ENCODE peak calls at places on chromosomes 12 and 14, in four cellular contexts. M is right cardiac atrium, J is esophagus squamous epithelium, H is fibroblast of lung. U is an unnamed sample. For H3K4me1, the result is how much of the 10 kb centered on the place peaks cover.

GRCh38 chr12:103986823-103987222 is 21.2 kb downstream of the TDG start:
- DNase-seq in J (no peak), H (peak), M (no peak), U (no peak)

GRCh38 chr12:96906498-96906848 is 584 bp upstream of the NEDD1 start:
- DNase-seq in H (no peak), M (no peak), J (no peak), U (no peak)

GRCh38 chr12:97131220-97131981 is 224.3 kb downstream of the NEDD1 start:
- DNase-seq in H (peak), M (no peak), J (no peak), U (no peak)

GRCh38 chr14:97625512-97625911 is 828.3 kb downstream of the VRK1 start:
- DNase-seq in J (no peak), M (no peak), H (no peak), U (no peak)

GRCh38 chr14:74377976-74378690 is 29.9 kb downstream of the VRTN start:
- DNase-seq in J (no peak), H (no peak), M (no peak), U (no peak)

GRCh38 chr12:126027816-126028215 is 962.6 kb downstream of the AACS start:
- DNase-seq in M (no peak), J (no peak), H (no peak), U (no peak)

GRCh38 chr12:114406326-114407033 is 536 bp upstream of the TBX5 start:
- DNase-seq in H (no peak), J (no peak), M (no peak), U (no peak)

GRCh38 chr14:93234798-93235197 is 27.7 kb downstream of the UBR7 start:
- DNase-seq in J (no peak), M (no peak), H (peak), U (no peak)

GRCh38 chr12:6280053-6280469 is 30.4 kb upstream of the PLEKHG6 start:
- DNase-seq in H (peak), M (no peak), J (no peak), U (peak)

GRCh38 chr12:55908726-55909512 is 18.8 kb downstream of the PYM1 start:
- DNase-seq in M (no peak), J (no peak), H (peak), U (no peak)

GRCh38 chr12:6871052-6871957 is 1.8 kb downstream of the SPSB2 start:
- DNase-seq in J (no peak), H (peak), M (no peak), U (peak)

GRCh38 chr14:29144598-29144997 is 378.0 kb downstream of the FOXG1 start:
- DNase-seq in M (no peak), J (no peak), H (peak), U (no peak)

GRCh38 chr12:132491349-132491663 is 1.4 kb downstream of the FBRSL1 start:
- DNase-seq in H (no peak), J (no peak), M (peak), U (no peak)
- H3K4me1 ChIP-seq in H (under half), J (half or more), M (under half), U (half or more)

GRCh38 chr14:103207404-103208072 is 84.3 kb downstream of the TNFAIP2 start:
- DNase-seq in M (peak), J (no peak), H (peak), U (no peak)
- H3K27ac ChIP-seq in M (peak), J (peak), H (peak), U (peak)

GRCh38 chr12:94207467-94208432 is 59.4 kb downstream of the PLXNC1 start:
- DNase-seq in M (no peak), J (no peak), H (peak), U (peak)
- H3K4me1 ChIP-seq in M (under half), J (under half), H (under half), U (under half)

GRCh38 chr12:11821386-11821785 is 171.9 kb downstream of the ETV6 start:
- DNase-seq in J (no peak), H (no peak), M (no peak), U (no peak)

GRCh38 chr12:11819643-11820042 is 170.2 kb downstream of the ETV6 start:
- DNase-seq in M (no peak), J (no peak), H (no peak), U (no peak)

GRCh38 chr12:11822071-11822818 is 172.8 kb downstream of the ETV6 start:
- DNase-seq in H (peak), J (no peak), M (no peak), U (peak)

GRCh38 chr12:11823043-11823442 is 173.6 kb downstream of the ETV6 start:
- DNase-seq in H (peak), M (no peak), J (no peak), U (no peak)

DNA sequence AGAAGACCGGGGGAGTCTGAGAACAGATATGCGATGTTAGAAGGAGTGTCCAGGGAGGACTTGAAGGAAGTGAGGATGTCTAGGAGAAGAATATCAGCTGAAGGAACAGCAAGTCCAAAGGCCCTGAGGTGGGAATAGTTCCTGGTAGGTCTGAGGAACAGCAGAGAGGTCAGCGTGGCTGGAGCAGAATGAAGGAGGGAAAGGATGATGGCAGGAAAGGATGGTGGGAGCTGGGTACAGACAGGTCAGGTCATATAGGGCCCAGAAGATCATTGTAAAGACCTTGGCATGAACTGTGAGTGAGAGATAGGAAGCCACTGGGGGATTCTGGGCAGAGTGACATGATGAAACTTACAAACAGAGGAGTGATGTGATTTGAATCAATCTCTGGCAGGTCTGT is 171.0 kb downstream of the ETV6 start:
- DNase-seq in J (no peak), H (no peak), M (no peak), U (no peak)
- H3K27ac ChIP-seq in J (no peak), H (no peak), M (no peak), U (no peak)

DNA sequence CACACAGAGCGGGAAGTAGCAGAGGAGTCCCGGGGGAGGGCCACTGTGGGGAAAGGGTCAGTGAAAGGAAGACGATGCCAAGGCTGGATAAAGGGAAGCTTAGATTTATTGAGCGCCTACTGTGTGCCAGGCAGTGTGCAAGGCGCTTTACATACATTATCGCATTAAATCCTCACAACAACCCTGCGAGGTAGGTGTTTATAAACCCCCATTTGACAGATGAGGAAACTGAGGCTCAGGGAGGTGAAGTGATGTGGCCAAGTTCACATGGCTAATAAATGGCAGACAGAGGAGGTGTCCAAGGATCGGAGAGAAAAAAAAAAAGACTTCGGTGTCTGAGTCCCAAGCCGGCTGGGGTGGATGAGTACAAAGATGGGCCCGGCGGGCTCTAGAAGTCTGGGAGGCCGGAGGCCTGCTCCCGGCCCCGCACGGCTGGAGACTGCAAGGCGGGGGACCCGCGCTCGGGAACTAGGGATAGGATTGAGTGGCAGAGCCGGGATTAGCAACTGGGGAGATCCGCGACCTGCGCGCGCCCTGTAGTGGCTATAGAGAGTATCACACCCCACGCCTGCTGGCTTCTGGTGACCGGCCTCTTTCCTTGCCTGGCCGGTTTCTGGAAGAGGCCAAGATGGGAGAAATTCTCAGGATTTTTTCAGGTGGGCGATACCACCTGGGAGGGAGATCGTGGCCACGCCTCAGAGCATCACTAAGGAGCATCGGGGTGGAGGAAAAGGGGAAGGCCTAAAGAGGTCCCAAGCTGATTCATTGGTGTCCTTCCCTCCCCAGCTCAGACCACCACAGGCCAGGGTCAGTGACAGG is 3.9 kb downstream of the DDN start:
- DNase-seq in M (peak), H (peak), J (no peak), U (peak)
- H3K4me1 ChIP-seq in M (under half), H (under half), J (under half), U (under half)

DNA sequence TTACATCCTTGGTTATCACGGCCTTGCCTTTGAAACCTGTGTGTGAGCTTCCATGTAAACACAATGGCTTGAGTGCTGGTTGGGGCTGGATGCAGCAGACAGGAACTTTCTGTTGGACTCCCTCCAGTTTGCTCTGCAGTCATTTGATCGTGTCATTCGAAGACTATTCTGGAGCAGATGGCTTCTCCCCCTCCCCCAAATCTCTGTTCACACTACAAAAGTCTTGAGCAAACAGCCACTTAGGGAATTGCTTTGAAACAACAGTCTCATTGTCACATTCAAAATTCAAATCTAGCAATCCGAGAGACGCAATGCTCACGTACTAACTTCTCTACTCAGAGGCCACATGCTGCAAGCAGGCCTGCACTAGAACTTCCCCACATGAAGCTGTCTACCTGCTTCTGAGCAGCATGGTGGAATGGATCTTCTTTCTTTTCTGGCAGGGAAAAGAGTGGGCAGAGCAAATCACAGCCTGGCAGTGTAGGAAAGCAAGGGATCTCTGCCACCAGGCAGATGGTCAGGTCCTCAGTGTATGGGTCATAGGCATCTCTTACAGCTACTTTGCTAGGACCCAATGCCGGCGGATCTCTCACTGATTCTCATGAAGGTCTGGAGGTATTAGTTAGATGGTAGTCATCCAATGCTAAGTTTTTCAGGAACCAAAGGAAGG is 214.2 kb downstream of the PPM1H start:
- DNase-seq in H (peak), J (no peak), M (peak), U (no peak)
- H3K27ac ChIP-seq in H (no peak), J (no peak), M (peak), U (no peak)

DNA sequence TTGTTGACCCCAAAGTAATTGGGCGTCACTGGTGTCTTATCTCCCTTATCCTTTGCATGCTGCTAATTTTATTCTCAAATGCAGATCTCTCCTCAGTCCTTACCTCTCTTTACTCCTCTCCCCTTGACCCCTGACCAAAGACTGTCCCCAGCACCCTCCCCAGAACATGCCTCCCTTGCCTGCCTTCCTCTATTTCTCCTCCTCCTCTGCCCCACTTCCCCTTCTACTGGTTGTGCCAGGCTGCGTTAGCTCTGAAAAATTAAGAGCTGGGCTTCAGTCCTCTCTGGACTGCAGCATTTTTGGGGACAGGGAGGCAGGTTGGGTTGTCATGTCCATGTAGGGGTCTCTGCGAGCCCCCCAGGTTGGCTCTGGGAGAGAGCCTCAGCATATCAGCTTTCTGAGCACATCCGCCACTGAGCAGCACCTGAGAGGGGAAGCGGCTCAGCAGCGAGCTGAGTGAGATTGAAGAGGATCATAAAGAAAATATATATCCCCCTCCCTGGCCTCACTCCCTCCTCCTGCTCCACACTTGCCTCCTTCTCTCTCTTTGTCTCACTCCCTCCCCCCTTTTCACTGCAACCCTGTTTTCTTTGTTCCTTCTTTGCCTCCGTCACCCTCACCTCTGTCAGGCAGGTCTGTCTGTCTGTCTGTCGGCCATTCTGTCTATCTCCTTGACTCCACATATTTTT is 6.4 kb upstream of the CISTR start:
- DNase-seq in H (no peak), M (no peak), J (no peak), U (no peak)
- H3K4me1 ChIP-seq in H (under half), M (under half), J (under half), U (under half)

GRCh38 chr12:4830568-4830967 is 79.1 kb upstream of the KCNA1 start:
- DNase-seq in M (no peak), H (peak), J (no peak), U (no peak)

GRCh38 chr12:4829793-4830162 is 79.9 kb upstream of the KCNA1 start:
- DNase-seq in H (no peak), J (no peak), M (no peak), U (no peak)

GRCh38 chr12:4826909-4827308 is 82.8 kb upstream of the KCNA1 start:
- DNase-seq in H (no peak), M (no peak), J (no peak), U (no peak)

GRCh38 chr12:4829161-4829792 is 80.4 kb upstream of the KCNA1 start:
- DNase-seq in J (no peak), M (no peak), H (no peak), U (no peak)

DNA sequence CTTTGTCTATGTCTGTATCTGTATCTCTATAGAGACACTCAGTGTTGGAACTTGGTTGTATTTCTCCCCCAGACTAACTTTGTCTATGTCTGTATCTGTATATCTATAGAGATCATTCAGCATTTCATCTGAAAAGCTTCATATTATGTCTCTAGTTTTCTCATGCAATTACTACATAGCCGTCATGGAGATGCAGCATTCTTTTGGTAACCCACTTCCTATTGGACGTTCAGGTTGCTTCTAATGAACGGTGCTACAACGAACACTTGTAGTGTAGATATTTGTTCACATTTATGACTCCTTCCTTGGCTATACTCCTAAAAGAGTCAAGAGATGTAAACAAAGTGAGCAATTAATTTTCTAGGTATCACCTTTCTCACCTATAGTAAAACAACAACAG is 81.5 kb upstream of the KCNA1 start:
- DNase-seq in M (no peak), J (no peak), H (no peak), U (no peak)
- H3K27ac ChIP-seq in M (no peak), J (no peak), H (no peak), U (no peak)

GRCh38 chr12:109581334-109581691 is 7.7 kb downstream of the MVK start:
- DNase-seq in H (no peak), J (no peak), M (no peak), U (no peak)
- H3K4me1 ChIP-seq in H (under half), J (under half), M (under half), U (under half)